ENCODE peak calls at places on chromosomes 3 and 15, in seven cellular contexts. Z, N, F, L, T, R and M are unnamed samples.
A peak's percentile ranks its signal among the peaks of the same experiment; 100 is the strongest.

GRCh38 chr3:190366145-190366544 is 21.8 kb upstream of the CLDN16 start:
- DNase-seq in R (no peak), N (no peak), L (no peak), F (no peak), T (no peak), Z (no peak), M (no peak)

GRCh38 chr3:155989536-155989935 is 119.1 kb downstream of the GMPS start:
- DNase-seq in Z (no peak), N (no peak), T (no peak), R (no peak), F (no peak), L (no peak), M (no peak)

GRCh38 chr15:42919794-42920280 is 741 bp downstream of the TTBK2 start:
- DNase-seq in R (peak; percentile 17), L (no peak), N (no peak), F (no peak), Z (peak; percentile 23), T (peak; percentile 16), M (peak; percentile 44)

GRCh38 chr15:74842581-74843444 is at the start of gene ULK3:
- DNase-seq in T (peak; percentile 97), F (peak; percentile 94), L (peak; percentile 99), R (peak; percentile 90), N (peak; percentile 93), Z (peak; percentile 84), M (peak; percentile 79)

GRCh38 chr3:119175869-119176756 is 2.7 kb downstream of the UPK1B start:
- DNase-seq in F (no peak), Z (no peak), R (peak; percentile 96), N (no peak), T (no peak), L (no peak), M (no peak)

GRCh38 chr3:123799544-123800351 is 84.4 kb downstream of the MYLK start:
- DNase-seq in N (no peak), L (no peak), T (no peak), R (peak; percentile 18), F (no peak), Z (peak; percentile 84), M (no peak)

GRCh38 chr3:123272547-123272946 is 70.8 kb downstream of the SEC22A start:
- DNase-seq in T (no peak), N (no peak), F (no peak), L (no peak), Z (peak; percentile 13), R (peak; percentile 69), M (peak; percentile 61)

GRCh38 chr3:23756206-23756840 is 49.4 kb upstream of the UBE2E1 start:
- DNase-seq in N (no peak), L (no peak), F (no peak), Z (no peak), R (no peak), T (no peak), M (no peak)

GRCh38 chr3:143771258-143771657 is 77.0 kb downstream of the SLC9A9 start:
- DNase-seq in L (no peak), F (no peak), Z (no peak), R (no peak), N (no peak), T (no peak), M (no peak)

GRCh38 chr3:44899683-44900367 is 25.4 kb downstream of the TGM4 start:
- DNase-seq in F (no peak), N (no peak), T (no peak), Z (no peak), L (no peak), R (no peak), M (no peak)

GRCh38 chr15:46304320-46304719 is 669.5 kb downstream of the SQOR start:
- DNase-seq in F (no peak), L (no peak), T (peak; percentile 50), R (peak; percentile 35), Z (no peak), N (no peak), M (no peak)
- TF ChIP-seq CTCF in F (no peak), L (no peak), T (peak; percentile 84), R (peak; percentile 21), Z (peak; percentile 43), N (no peak), M (peak; percentile 72)

GRCh38 chr15:89030311-89030710 is 57.9 kb upstream of the ABHD2 start:
- DNase-seq in T (no peak), L (no peak), R (no peak), N (no peak), Z (no peak), F (no peak), M (no peak)

GRCh38 chr15:89024418-89024817 is 63.8 kb upstream of the ABHD2 start:
- DNase-seq in R (no peak), T (no peak), Z (no peak), L (no peak), F (no peak), N (no peak), M (no peak)

GRCh38 chr15:89023311-89023961 is 64.8 kb upstream of the ABHD2 start:
- DNase-seq in T (no peak), L (no peak), R (no peak), F (no peak), Z (no peak), N (no peak), M (peak; percentile 45)

GRCh38 chr15:89026167-89026566 is 62.1 kb upstream of the ABHD2 start:
- DNase-seq in Z (peak; percentile 32), N (no peak), T (no peak), L (no peak), R (no peak), F (no peak), M (no peak)

GRCh38 chr15:89028036-89028435 is 60.2 kb upstream of the ABHD2 start:
- DNase-seq in R (no peak), T (no peak), F (no peak), Z (no peak), L (no peak), N (no peak), M (no peak)
- TF ChIP-seq CTCF in R (no peak), T (no peak), F (no peak), Z (no peak), L (no peak), N (no peak), M (no peak)

GRCh38 chr3:17894434-17895060 is 152.1 kb upstream of the TBC1D5 start:
- DNase-seq in L (no peak), N (no peak), T (peak; percentile 50), F (peak; percentile 50), R (peak; percentile 62), Z (peak; percentile 60), M (peak; percentile 53)
- TF ChIP-seq CTCF in L (peak; percentile 33), N (peak; percentile 13), T (peak; percentile 62), F (no peak), R (peak; percentile 40), Z (peak; percentile 48), M (peak; percentile 78)

GRCh38 chr3:30341079-30341478 is 265.3 kb upstream of the TGFBR2 start:
- DNase-seq in R (no peak), N (no peak), Z (no peak), T (no peak), L (no peak), F (no peak), M (no peak)
- TF ChIP-seq CTCF in R (no peak), N (no peak), Z (no peak), T (no peak), L (no peak), F (no peak), M (no peak)

GRCh38 chr3:58049143-58049785 is 41.0 kb downstream of the FLNB start:
- DNase-seq in R (peak; percentile 83), L (no peak), Z (peak; percentile 74), T (no peak), N (no peak), F (no peak), M (peak; percentile 81)
- TF ChIP-seq CTCF in R (no peak), L (no peak), Z (no peak), T (no peak), N (no peak), F (no peak), M (no peak)

GRCh38 chr3:84881288-84881687 is 77.5 kb upstream of the CADM2 start:
- DNase-seq in Z (no peak), F (no peak), R (no peak), L (no peak), N (no peak), T (no peak), M (no peak)

DNA sequence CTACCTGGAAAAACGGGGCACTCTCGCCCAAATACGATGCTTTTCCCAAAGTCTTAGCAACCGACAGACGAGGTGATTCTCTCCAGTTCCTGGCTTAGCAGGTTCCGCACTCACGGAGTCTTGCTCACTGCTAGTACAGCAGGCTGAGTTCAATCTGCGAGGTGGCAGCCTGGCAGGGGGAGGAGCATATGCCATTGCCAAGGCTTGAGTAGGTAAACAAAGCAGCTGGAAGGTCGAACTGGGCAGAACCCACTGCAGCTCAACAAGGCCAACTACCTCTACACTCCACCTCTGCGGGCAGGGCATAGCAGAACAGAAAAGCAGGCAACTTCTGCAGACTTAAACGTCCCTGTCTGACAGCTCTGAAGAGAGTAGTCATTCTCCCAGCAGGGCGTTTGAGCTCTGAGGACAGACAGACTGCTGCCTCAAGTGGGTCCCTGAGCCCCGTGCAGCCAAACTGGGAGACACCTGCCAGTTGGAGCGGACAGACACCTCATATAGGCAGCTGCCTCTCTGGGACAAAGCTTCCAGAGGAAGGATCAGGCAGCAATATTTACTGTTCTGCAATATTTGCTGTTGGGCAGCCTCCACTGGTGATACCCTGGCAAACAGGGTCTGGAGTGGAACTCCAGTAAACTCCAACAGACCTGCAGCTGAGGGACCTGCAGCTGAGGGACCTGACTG is 73.4 kb upstream of the CADM2 start:
- DNase-seq in L (no peak), N (no peak), R (no peak), F (no peak), T (no peak), Z (no peak), M (no peak)
- TF ChIP-seq CTCF in L (no peak), N (no peak), R (no peak), F (no peak), T (no peak), Z (no peak), M (no peak)

GRCh38 chr3:43484926-43485488 is 136.8 kb downstream of the ANO10 start:
- DNase-seq in L (no peak), N (no peak), T (no peak), F (no peak), R (peak; percentile 1), Z (no peak), M (no peak)
- TF ChIP-seq CTCF in L (no peak), N (no peak), T (no peak), F (no peak), R (no peak), Z (no peak), M (peak; percentile 12)